ENCODE peak calls at places on chromosomes 4 and X, in ten cellular contexts. L, N, M, A, H, V, D, J, T and I are unnamed samples.

GRCh38 chr4:61995717-61996337 is 795.7 kb downstream of the ADGRL3 start:
- DNase-seq in T (no peak), J (no peak), M (no peak), L (no peak), V (no peak), H (no peak), D (no peak), N (no peak), A (no peak), I (no peak)

GRCh38 chr4:98758182-98758581 is 99.8 kb upstream of the TSPAN5 start:
- DNase-seq in M (no peak), N (no peak), T (no peak), L (no peak), A (no peak), H (no peak), D (no peak), J (no peak), V (no peak), I (no peak)

GRCh38 chr4:104205116-104205515 is 289.6 kb downstream of the CXXC4 start:
- DNase-seq in N (no peak), T (no peak), M (no peak), A (no peak), D (no peak), J (no peak), L (no peak), V (no peak), H (no peak), I (no peak)

GRCh38 chr4:53185853-53186590 is 179.8 kb downstream of the SCFD2 start:
- DNase-seq in M (no peak), D (no peak), H (no peak), L (no peak), T (no peak), V (no peak), J (no peak), N (no peak), A (no peak), I (no peak)

GRCh38 chr4:113106076-113106475 is 56.6 kb downstream of the ANK2 start:
- DNase-seq in L (peak; percentile 2), M (no peak), H (no peak), J (no peak), A (no peak), D (peak; percentile 29), T (peak; percentile 57), V (no peak), N (no peak), I (no peak)

GRCh38 chr4:93687304-93687703 is 141.2 kb upstream of the ATOH1 start:
- DNase-seq in L (no peak), V (no peak), T (no peak), N (no peak), J (no peak), H (no peak), D (no peak), M (no peak), A (no peak), I (no peak)

GRCh38 chr4:81807927-81808672 is 336.4 kb upstream of the RASGEF1B start:
- DNase-seq in H (no peak), D (peak; percentile 31), V (no peak), J (no peak), A (no peak), M (no peak), T (peak; percentile 39), N (no peak), L (no peak), I (no peak)

GRCh38 chr4:105996845-105997244 is 101.6 kb downstream of the NPNT start:
- DNase-seq in H (no peak), V (no peak), A (no peak), D (no peak), T (no peak), M (no peak), N (no peak), L (no peak), J (no peak), I (no peak)

GRCh38 chr4:128353791-128354190 is 66.2 kb upstream of the PGRMC2 start:
- DNase-seq in L (no peak), M (no peak), A (no peak), V (no peak), H (no peak), D (no peak), T (peak; percentile 26), N (no peak), J (no peak), I (no peak)

GRCh38 chr4:3766791-3767561 is 791 bp downstream of the ADRA2C start:
- DNase-seq in D (no peak), H (peak; percentile 92), N (no peak), V (no peak), A (no peak), M (no peak), L (no peak), J (no peak), T (no peak), I (no peak)

GRCh38 chr4:3305610-3306371 is 13.0 kb downstream of the RGS12 start:
- DNase-seq in A (peak; percentile 6), J (peak; percentile 38), D (peak; percentile 63), M (no peak), L (no peak), H (peak; percentile 43), V (no peak), T (no peak), N (peak; percentile 59), I (peak; percentile 33)

GRCh38 chr4:177263818-177264217 is 45.9 kb upstream of the NEIL3 start:
- DNase-seq in D (no peak), V (no peak), M (no peak), L (no peak), T (no peak), N (no peak), H (peak; percentile 47), J (no peak), A (no peak), I (no peak)

GRCh38 chr4:140168474-140168873 is 14.5 kb upstream of the MAML3 start:
- DNase-seq in M (no peak), N (no peak), A (no peak), J (no peak), L (no peak), V (no peak), D (no peak), H (peak; percentile 53), T (no peak), I (no peak)

GRCh38 chr4:52299120-52299519 is 248.0 kb downstream of the SPATA18 start:
- DNase-seq in T (no peak), D (no peak), L (no peak), H (no peak), M (no peak), J (no peak), V (no peak), A (no peak), N (no peak), I (no peak)

GRCh38 chr4:181688416-181688815 is 554.8 kb upstream of the TENM3 start:
- DNase-seq in N (no peak), M (no peak), V (no peak), H (no peak), D (no peak), L (no peak), J (no peak), A (no peak), T (no peak), I (no peak)

GRCh38 chr4:61200195-61200990 is at the start of gene ADGRL3:
- DNase-seq in A (no peak), N (no peak), T (no peak), H (peak; percentile 94), M (no peak), D (no peak), J (peak; percentile 48), L (no peak), V (peak; percentile 28), I (peak; percentile 47)

GRCh38 chrX:26352891-26353430 is 137.0 kb downstream of the MAGEB5 start:
- DNase-seq in M (no peak), J (no peak), A (no peak), V (no peak), L (no peak), N (peak; percentile 34), T (no peak), D (no peak), H (no peak), I (no peak)

DNA sequence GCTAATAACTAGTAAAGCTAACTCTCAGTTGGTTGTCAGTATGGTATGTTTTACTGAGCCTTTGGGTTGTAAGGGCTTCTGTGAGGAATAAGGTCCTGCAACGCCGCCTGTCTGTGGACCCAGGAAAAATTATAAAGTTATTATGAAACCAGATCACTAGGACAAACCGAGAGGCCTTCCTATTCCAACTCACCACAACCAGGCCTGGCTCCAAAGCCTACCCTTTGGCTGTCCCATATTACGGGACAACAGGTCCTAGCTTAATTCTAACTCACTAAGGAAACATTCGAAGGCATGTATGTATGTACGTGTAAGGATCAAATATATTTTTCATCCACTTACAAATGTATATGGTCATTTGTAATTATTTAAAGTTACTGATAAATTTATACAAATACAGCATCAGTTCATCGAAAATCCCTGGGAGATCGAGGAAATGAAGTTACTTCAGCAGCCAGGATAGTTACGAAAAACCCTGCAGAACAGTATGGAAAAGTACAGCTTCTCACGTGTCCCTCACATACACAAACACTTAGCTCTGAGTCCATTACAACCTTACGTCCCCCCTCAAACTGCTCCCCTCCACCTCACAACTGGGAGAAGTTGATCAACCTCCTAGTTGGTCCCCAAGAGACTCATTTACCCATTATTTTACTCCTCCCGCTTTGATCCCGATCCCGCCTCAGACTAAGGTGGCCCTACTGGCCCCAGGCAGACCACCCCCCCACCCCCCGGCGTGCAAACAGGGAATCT is 1.2 kb downstream of the ANKRD17 start:
- DNase-seq in J (peak; percentile 80), V (peak; percentile 84), A (peak; percentile 66), N (peak; percentile 77), D (peak; percentile 90), H (peak; percentile 80), M (peak; percentile 82), L (peak; percentile 35), T (peak; percentile 89), I (peak; percentile 86)
- H3K4me1 ChIP-seq in J (no peaks in the 10 kb centered on the region), V (peaks cover 44% of the 10 kb centered on the region), A (peaks cover 5% of the 10 kb centered on the region), N (peaks cover 55% of the 10 kb centered on the region), D (peaks cover 2% of the 10 kb centered on the region), H (peaks cover 2% of the 10 kb centered on the region), M (no peaks in the 10 kb centered on the region), L (peaks cover 23% of the 10 kb centered on the region), T (peaks cover 26% of the 10 kb centered on the region), I (no peaks in the 10 kb centered on the region)

GRCh38 chrX:34656842-34657780 is at the start of gene TMEM47:
- DNase-seq in M (peak; percentile 65), T (peak; percentile 73), H (peak; percentile 97), A (peak; percentile 52), N (no peak), J (peak; percentile 67), L (peak; percentile 40), D (peak; percentile 29), V (peak; percentile 73), I (peak; percentile 90)
- H3K27ac ChIP-seq in M (peak within 1 kb of the TSS; percentile 72), T (no peak within 1 kb of the TSS), H (peak within 1 kb of the TSS; percentile 90), A (peak within 1 kb of the TSS; percentile 84), N (no peak within 1 kb of the TSS), J (peak within 1 kb of the TSS; percentile 81), L (peak within 1 kb of the TSS; percentile 75), D (no peak within 1 kb of the TSS), V (peak within 1 kb of the TSS; percentile 86), I (no peak within 1 kb of the TSS)

GRCh38 chr4:145503486-145504072 is 21.9 kb downstream of the SMAD1 start:
- DNase-seq in J (no peak), L (no peak), N (peak; percentile 37), D (no peak), H (no peak), V (no peak), A (no peak), T (no peak), M (no peak), I (no peak)
- H3K4me3 ChIP-seq in J (no peak overlapping the region), L (no peak overlapping the region), N (peak overlapping the region; percentile 51), D (no peak overlapping the region), H (no peak overlapping the region), V (no peak overlapping the region), A (no peak overlapping the region), T (no peak overlapping the region), M (no peak overlapping the region), I (no peak overlapping the region)

DNA sequence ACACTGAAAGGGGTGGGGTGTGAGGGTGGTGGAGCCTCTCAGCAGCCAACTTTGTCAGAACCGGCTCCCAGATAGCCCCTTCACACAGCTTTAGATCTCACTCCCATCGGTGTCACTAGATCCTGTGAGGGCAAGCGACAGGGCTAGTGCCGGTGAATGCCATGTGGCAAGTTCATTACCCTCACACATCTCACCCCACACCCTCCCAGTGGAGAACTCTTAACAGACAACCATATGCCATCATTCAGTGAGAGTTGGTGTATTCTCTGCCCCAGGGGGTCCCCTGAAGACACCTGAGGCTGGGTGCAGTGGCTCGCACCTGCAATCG is 15.3 kb downstream of the SEPTIN6 start:
- DNase-seq in M (no peak), D (no peak), L (no peak), A (no peak), N (peak; percentile 41), T (no peak), J (no peak), H (no peak), V (no peak), I (no peak)
- H3K4me1 ChIP-seq in M (no peaks in the 10 kb centered on the region), D (peaks cover 5% of the 10 kb centered on the region), L (no peaks in the 10 kb centered on the region), A (no peaks in the 10 kb centered on the region), N (peaks cover 68% of the 10 kb centered on the region), T (peaks cover 2% of the 10 kb centered on the region), J (no peaks in the 10 kb centered on the region), H (peaks cover 4% of the 10 kb centered on the region), V (no peaks in the 10 kb centered on the region), I (no peaks in the 10 kb centered on the region)